ENCODE peak calls at places on chromosomes 7 and 10, in four cellular contexts. E is CD4-positive, alpha-beta memory T cell; D is hippocampal formation; W is caudate nucleus. X is an unnamed sample.

GRCh38 chr10:108014902-108015177 is 850.3 kb upstream of the SORCS1 start:
- DNase-seq in W (no peak), D (no peak), E (no peak), X (no peak)

GRCh38 chr10:88045116-88045515 is 181.7 kb downstream of the PTEN start:
- DNase-seq in E (no peak), D (no peak), W (no peak), X (no peak)

GRCh38 chr7:156993021-156993924 is 17.2 kb downstream of the MNX1 start:
- DNase-seq in W (no peak), E (no peak), D (no peak), X (no peak)

GRCh38 chr10:115653473-115653872 is 560.3 kb downstream of the ATRNL1 start:
- DNase-seq in D (no peak), W (no peak), E (no peak), X (no peak)

GRCh38 chr7:130758429-130759056 is 24.5 kb upstream of the KLF14 start:
- DNase-seq in W (no peak), E (peak; percentile 34), D (no peak), X (no peak)

GRCh38 chr10:120942806-120943413 is 91.7 kb downstream of the WDR11 start:
- DNase-seq in D (peak; percentile 83), W (peak; percentile 78), E (peak; percentile 62), X (peak; percentile 58)

GRCh38 chr10:129035052-129035805 is 431.8 kb upstream of the MGMT start:
- DNase-seq in D (no peak), W (no peak), E (peak; percentile 63), X (no peak)

GRCh38 chr7:81482600-81483186 is 287.2 kb downstream of the HGF start:
- DNase-seq in E (no peak), W (no peak), D (no peak), X (no peak)

GRCh38 chr10:19652750-19653149 is 163.5 kb upstream of the PLXDC2 start:
- DNase-seq in W (no peak), D (no peak), E (no peak), X (no peak)

GRCh38 chr10:94092848-94093247 is 99.1 kb downstream of the PLCE1 start:
- DNase-seq in W (no peak), D (no peak), E (no peak), X (no peak)

GRCh38 chr7:110130669-110131068 is 960.3 kb upstream of the LRRN3 start:
- DNase-seq in E (no peak), D (no peak), W (no peak), X (no peak)

GRCh38 chr7:159031135-159031701 is 113.4 kb downstream of the VIPR2 start:
- DNase-seq in W (no peak), D (no peak), E (no peak), X (peak; percentile 8)

GRCh38 chr10:131724891-131725735 is 175.7 kb upstream of the PPP2R2D start:
- DNase-seq in W (no peak), E (no peak), D (no peak), X (no peak)